ENCODE peak calls at places on chromosomes 13 and 19, in eight cellular contexts. C is amniotic stem cell; F is retina; A is fibroblast of the conjunctiva; U is NCI-H69; V is lower leg skin; E is DMS 273 treated with DMSO at 0.1 percent for 48 hours; P is activated T-cell treated with anti-CD3 and anti-CD28 coated beads, Interleukin-2, amount 50 U/mL, for 72 hours. X is an unnamed sample.
A peak's percentile ranks its signal among the peaks of the same experiment; 100 is the strongest.

GRCh38 chr19:34837262-34837661 is 64.2 kb upstream of the ZNF599 start:
- DNase-seq in E (no peak), U (peak; percentile 57), A (no peak), F (no peak), P (no peak), C (no peak), V (no peak), X (no peak)

GRCh38 chr19:49167857-49168409 is 10.3 kb downstream of the TRPM4 start:
- DNase-seq in A (no peak), V (no peak), C (no peak), E (no peak), U (no peak), P (no peak), F (no peak), X (no peak)

GRCh38 chr13:100525453-100526298 is 62.9 kb downstream of the GGACT start:
- DNase-seq in C (no peak), U (no peak), A (no peak), E (no peak), P (no peak), V (no peak), F (no peak), X (no peak)

GRCh38 chr19:56837004-56837403 is 3.5 kb downstream of the PEG3 start:
- DNase-seq in C (no peak), F (no peak), P (no peak), A (no peak), E (no peak), U (peak; percentile 76), V (no peak), X (no peak)

GRCh38 chr19:38729653-38730469 is 14.4 kb downstream of the CAPN12 start:
- DNase-seq in A (no peak), F (peak; percentile 71), U (peak; percentile 74), C (no peak), E (no peak), V (peak; percentile 92), P (peak; percentile 86), X (no peak)

GRCh38 chr13:19795956-19796355 is 13.2 kb upstream of the PSPC1 start:
- DNase-seq in F (no peak), U (no peak), V (no peak), C (no peak), P (no peak), A (no peak), E (no peak), X (no peak)

GRCh38 chr13:30049692-30050091 is 199.3 kb upstream of the UBL3 start:
- DNase-seq in U (no peak), E (no peak), V (no peak), P (peak; percentile 18), A (no peak), C (no peak), F (no peak), X (no peak)

GRCh38 chr19:47542030-47542475 is 27.2 kb upstream of the NAPA start:
- DNase-seq in E (no peak), V (no peak), U (no peak), A (no peak), P (no peak), F (no peak), C (no peak), X (no peak)

GRCh38 chr19:54041969-54042606 is 21.6 kb downstream of the VSTM1 start:
- DNase-seq in C (no peak), U (no peak), P (no peak), F (no peak), V (no peak), E (no peak), A (no peak), X (no peak)

GRCh38 chr13:51874651-51875050 is 12.9 kb downstream of the CCDC70 start:
- DNase-seq in P (no peak), A (no peak), E (peak; percentile 2), V (no peak), C (no peak), F (peak; percentile 43), U (peak; percentile 48), X (peak; percentile 76)

GRCh38 chr13:39527961-39528720 is 74.9 kb downstream of the LHFPL6 start:
- DNase-seq in E (peak; percentile 1), F (no peak), V (no peak), A (peak; percentile 80), P (no peak), C (peak; percentile 86), U (no peak), X (no peak)

GRCh38 chr13:112510987-112511715 is 76.8 kb downstream of the TUBGCP3 start:
- DNase-seq in E (no peak), C (no peak), F (no peak), A (no peak), P (peak; percentile 46), U (no peak), V (no peak), X (no peak)

GRCh38 chr13:93745884-93746283 is 519.3 kb downstream of the GPC6 start:
- DNase-seq in P (no peak), V (no peak), E (no peak), F (no peak), U (peak; percentile 41), C (no peak), A (no peak), X (no peak)

GRCh38 chr19:1238373-1239303 is 833 bp upstream of the CBARP start:
- DNase-seq in E (no peak), P (no peak), C (no peak), F (peak; percentile 53), U (no peak), V (no peak), A (no peak), X (no peak)

GRCh38 chr13:98539655-98540054 is 37.3 kb downstream of the STK24 start:
- DNase-seq in C (no peak), F (no peak), E (no peak), A (no peak), U (peak; percentile 40), V (no peak), P (no peak), X (no peak)

GRCh38 chr13:78993792-78994191 is 334.8 kb upstream of the OBI1 start:
- DNase-seq in P (no peak), V (no peak), E (no peak), A (no peak), U (peak; percentile 27), F (no peak), C (no peak), X (peak; percentile 86)

GRCh38 chr13:30818323-30818960 is 83.1 kb downstream of the ALOX5AP start:
- DNase-seq in V (peak; percentile 85), E (no peak), F (no peak), U (no peak), A (no peak), P (no peak), C (no peak), X (no peak)

GRCh38 chr19:40445945-40446784 is 2.0 kb upstream of the SERTAD3 start:
- DNase-seq in C (no peak), P (no peak), A (no peak), E (no peak), F (no peak), V (no peak), U (peak; percentile 20), X (no peak)

GRCh38 chr19:3687774-3688706 is 12.2 kb downstream of the PIP5K1C start:
- DNase-seq in P (peak; percentile 46), E (no peak), F (no peak), V (no peak), C (no peak), U (peak; percentile 80), A (no peak), X (no peak)

GRCh38 chr19:51737924-51738323 is 13.8 kb downstream of the FPR1 start:
- DNase-seq in U (no peak), V (no peak), F (no peak), E (no peak), P (no peak), A (no peak), C (no peak), X (no peak)

GRCh38 chr19:11324079-11324661 is 15.3 kb downstream of the RAB3D start:
- DNase-seq in F (no peak), P (peak; percentile 56), A (peak; percentile 90), C (peak; percentile 83), U (peak; percentile 96), V (peak; percentile 97), E (peak; percentile 75), X (no peak)

GRCh38 chr13:99646866-99647592 is 145.8 kb downstream of the TM9SF2 start:
- DNase-seq in C (no peak), E (no peak), U (no peak), V (no peak), P (no peak), A (no peak), F (peak; percentile 20), X (no peak)

GRCh38 chr13:99415014-99415650 is 86.1 kb upstream of the TM9SF2 start:
- DNase-seq in A (no peak), E (no peak), C (no peak), U (no peak), V (peak; percentile 84), P (no peak), F (no peak), X (no peak)

GRCh38 chr13:41905600-41906254 is 55.2 kb downstream of the VWA8 start:
- DNase-seq in F (no peak), E (peak; percentile 1), V (no peak), A (peak; percentile 27), P (no peak), C (no peak), U (peak; percentile 60), X (peak; percentile 21)

GRCh38 chr19:12880551-12881171 is 588 bp downstream of the DNASE2 start:
- DNase-seq in U (peak; percentile 76), V (peak; percentile 90), C (no peak), F (peak; percentile 69), P (no peak), A (no peak), E (no peak), X (no peak)

GRCh38 chr13:79466852-79467251 is 14.1 kb upstream of the NDFIP2 start:
- DNase-seq in F (no peak), A (no peak), E (no peak), U (no peak), P (no peak), C (no peak), V (no peak), X (no peak)

GRCh38 chr19:32318884-32319520 is 26.4 kb upstream of the ZNF507 start:
- DNase-seq in U (peak; percentile 20), P (no peak), V (no peak), E (no peak), A (no peak), F (peak; percentile 49), C (no peak), X (no peak)

GRCh38 chr13:39274926-39275325 is 236.7 kb downstream of the NHLRC3 start:
- DNase-seq in F (no peak), V (no peak), P (no peak), C (no peak), A (no peak), U (no peak), E (no peak), X (no peak)

GRCh38 chr13:110422913-110423688 is 116.0 kb downstream of the COL4A2 start:
- DNase-seq in A (no peak), F (no peak), P (no peak), C (no peak), V (peak; percentile 42), E (no peak), U (no peak), X (no peak)

X was measured in NCI-H524 treated with DMSO at 0.1 percent for 48 hours.